ENCODE peak calls at places on chromosome 22, in nine cellular contexts. One of them, this sample, is unnamed.
A peak's percentile ranks its signal among the peaks of the same experiment; 100 is the strongest.

GRCh38 chr22:39241632-39242388 is 3.0 kb downstream of the PDGFB start:
- DNase-seq in CD8-positive, alpha-beta memory T cell: peak; percentile 87
- DNase-seq in uterus: no peak
- DNase-seq in HCT116: no peak
- DNase-seq in gastrocnemius medialis: no peak
- DNase-seq in HL-60: no peak
- DNase-seq in AG04450: no peak
- DNase-seq in right lobe of liver: no peak
- DNase-seq in transverse colon: no peak
- DNase-seq in this sample: no peak

GRCh38 chr22:40019100-40019499 is 24.3 kb downstream of the FAM83F start:
- DNase-seq in CD8-positive, alpha-beta memory T cell: no peak
- DNase-seq in uterus: no peak
- DNase-seq in HCT116: no peak
- DNase-seq in gastrocnemius medialis: no peak
- DNase-seq in HL-60: no peak
- DNase-seq in AG04450: no peak
- DNase-seq in right lobe of liver: no peak
- DNase-seq in transverse colon: no peak
- DNase-seq in this sample: no peak

GRCh38 chr22:30427871-30428270 is 2.3 kb downstream of the MTFP1 start:
- DNase-seq in CD8-positive, alpha-beta memory T cell: no peak
- DNase-seq in uterus: no peak
- DNase-seq in HCT116: no peak
- DNase-seq in gastrocnemius medialis: no peak
- DNase-seq in HL-60: no peak
- DNase-seq in AG04450: no peak
- DNase-seq in right lobe of liver: peak; percentile 12
- DNase-seq in transverse colon: no peak
- DNase-seq in this sample: no peak

GRCh38 chr22:49884503-49885260 is 31.0 kb downstream of the ZBED4 start:
- DNase-seq in CD8-positive, alpha-beta memory T cell: no peak
- DNase-seq in uterus: no peak
- DNase-seq in HCT116: no peak
- DNase-seq in gastrocnemius medialis: no peak
- DNase-seq in HL-60: no peak
- DNase-seq in AG04450: no peak
- DNase-seq in right lobe of liver: no peak
- DNase-seq in transverse colon: no peak
- DNase-seq in this sample: no peak

GRCh38 chr22:27866136-27867091 is 52.6 kb downstream of the PITPNB start:
- DNase-seq in CD8-positive, alpha-beta memory T cell: no peak
- DNase-seq in uterus: peak; percentile 61
- DNase-seq in HCT116: no peak
- DNase-seq in gastrocnemius medialis: peak; percentile 63
- DNase-seq in HL-60: peak; percentile 10
- DNase-seq in AG04450: peak; percentile 94
- DNase-seq in right lobe of liver: no peak
- DNase-seq in transverse colon: no peak
- DNase-seq in this sample: no peak

GRCh38 chr22:37968452-37969251 is 15.2 kb downstream of the POLR2F start:
- DNase-seq in CD8-positive, alpha-beta memory T cell: no peak
- DNase-seq in uterus: no peak
- DNase-seq in HCT116: no peak
- DNase-seq in gastrocnemius medialis: no peak
- DNase-seq in HL-60: no peak
- DNase-seq in AG04450: no peak
- DNase-seq in right lobe of liver: no peak
- DNase-seq in transverse colon: no peak
- DNase-seq in this sample: no peak

GRCh38 chr22:46499798-46500174 is 37.6 kb downstream of the CELSR1 start:
- DNase-seq in CD8-positive, alpha-beta memory T cell: no peak
- DNase-seq in uterus: no peak
- DNase-seq in HCT116: no peak
- DNase-seq in gastrocnemius medialis: no peak
- DNase-seq in HL-60: no peak
- DNase-seq in AG04450: no peak
- DNase-seq in right lobe of liver: no peak
- DNase-seq in transverse colon: no peak
- DNase-seq in this sample: no peak

GRCh38 chr22:29722151-29722550 is 2.3 kb downstream of the CABP7 start:
- DNase-seq in CD8-positive, alpha-beta memory T cell: no peak
- DNase-seq in uterus: no peak
- DNase-seq in HCT116: no peak
- DNase-seq in gastrocnemius medialis: no peak
- DNase-seq in HL-60: no peak
- DNase-seq in AG04450: no peak
- DNase-seq in right lobe of liver: no peak
- DNase-seq in transverse colon: no peak
- DNase-seq in this sample: no peak

GRCh38 chr22:46652930-46653331 is 32.7 kb downstream of the GRAMD4 start:
- DNase-seq in CD8-positive, alpha-beta memory T cell: no peak
- DNase-seq in uterus: peak; percentile 37
- DNase-seq in HCT116: no peak
- DNase-seq in gastrocnemius medialis: no peak
- DNase-seq in HL-60: no peak
- DNase-seq in AG04450: no peak
- DNase-seq in right lobe of liver: no peak
- DNase-seq in transverse colon: no peak
- DNase-seq in this sample: no peak

GRCh38 chr22:44496305-44496704 is 1.7 kb downstream of the RTL6 start:
- DNase-seq in CD8-positive, alpha-beta memory T cell: no peak
- DNase-seq in uterus: no peak
- DNase-seq in HCT116: no peak
- DNase-seq in gastrocnemius medialis: no peak
- DNase-seq in HL-60: no peak
- DNase-seq in AG04450: no peak
- DNase-seq in right lobe of liver: no peak
- DNase-seq in transverse colon: no peak
- DNase-seq in this sample: no peak

GRCh38 chr22:42388130-42388797 is 43.9 kb downstream of the NFAM1 start:
- DNase-seq in CD8-positive, alpha-beta memory T cell: no peak
- DNase-seq in uterus: no peak
- DNase-seq in HCT116: no peak
- DNase-seq in gastrocnemius medialis: no peak
- DNase-seq in HL-60: no peak
- DNase-seq in AG04450: no peak
- DNase-seq in right lobe of liver: no peak
- DNase-seq in transverse colon: no peak
- DNase-seq in this sample: no peak

GRCh38 chr22:27650985-27651384 is 150.6 kb downstream of the MN1 start:
- DNase-seq in CD8-positive, alpha-beta memory T cell: no peak
- DNase-seq in uterus: no peak
- DNase-seq in HCT116: no peak
- DNase-seq in gastrocnemius medialis: no peak
- DNase-seq in HL-60: no peak
- DNase-seq in AG04450: no peak
- DNase-seq in right lobe of liver: no peak
- DNase-seq in transverse colon: no peak
- DNase-seq in this sample: no peak

GRCh38 chr22:44118645-44119315 is 61.9 kb upstream of the PARVG start:
- DNase-seq in CD8-positive, alpha-beta memory T cell: no peak
- DNase-seq in uterus: no peak
- DNase-seq in HCT116: no peak
- DNase-seq in gastrocnemius medialis: no peak
- DNase-seq in HL-60: no peak
- DNase-seq in AG04450: no peak
- DNase-seq in right lobe of liver: no peak
- DNase-seq in transverse colon: no peak
- DNase-seq in this sample: no peak

GRCh38 chr22:49497266-49497665 is 330.4 kb downstream of the BRD1 start:
- DNase-seq in CD8-positive, alpha-beta memory T cell: no peak
- DNase-seq in uterus: no peak
- DNase-seq in HCT116: peak; percentile 22
- DNase-seq in gastrocnemius medialis: no peak
- DNase-seq in HL-60: no peak
- DNase-seq in AG04450: no peak
- DNase-seq in right lobe of liver: no peak
- DNase-seq in transverse colon: no peak
- DNase-seq in this sample: no peak

GRCh38 chr22:46045459-46046298 is 68.7 kb upstream of the WNT7B start:
- DNase-seq in CD8-positive, alpha-beta memory T cell: no peak
- DNase-seq in uterus: peak; percentile 32
- DNase-seq in HCT116: no peak
- DNase-seq in gastrocnemius medialis: peak; percentile 79
- DNase-seq in HL-60: no peak
- DNase-seq in AG04450: no peak
- DNase-seq in right lobe of liver: peak; percentile 81
- DNase-seq in transverse colon: peak; percentile 17
- DNase-seq in this sample: no peak

GRCh38 chr22:20819471-20819870 is 39.1 kb downstream of the PI4KA start:
- DNase-seq in CD8-positive, alpha-beta memory T cell: no peak
- DNase-seq in uterus: no peak
- DNase-seq in HCT116: no peak
- DNase-seq in gastrocnemius medialis: no peak
- DNase-seq in HL-60: no peak
- DNase-seq in AG04450: no peak
- DNase-seq in right lobe of liver: no peak
- DNase-seq in transverse colon: no peak
- DNase-seq in this sample: no peak

GRCh38 chr22:45036154-45036553 is 26.3 kb upstream of the PHF21B start:
- DNase-seq in CD8-positive, alpha-beta memory T cell: no peak
- DNase-seq in uterus: peak; percentile 23
- DNase-seq in HCT116: no peak
- DNase-seq in gastrocnemius medialis: no peak
- DNase-seq in HL-60: no peak
- DNase-seq in AG04450: no peak
- DNase-seq in right lobe of liver: no peak
- DNase-seq in transverse colon: no peak
- DNase-seq in this sample: no peak

GRCh38 chr22:35544189-35544588 is 3.6 kb downstream of the RASD2 start:
- DNase-seq in CD8-positive, alpha-beta memory T cell: no peak
- DNase-seq in uterus: no peak
- DNase-seq in HCT116: no peak
- DNase-seq in gastrocnemius medialis: no peak
- DNase-seq in HL-60: no peak
- DNase-seq in AG04450: no peak
- DNase-seq in right lobe of liver: no peak
- DNase-seq in transverse colon: no peak
- DNase-seq in this sample: no peak
- H3K27ac ChIP-seq in CD8-positive, alpha-beta memory T cell: no peak overlapping the region
- H3K27ac ChIP-seq in uterus: no peak overlapping the region
- H3K27ac ChIP-seq in HCT116: no peak overlapping the region
- H3K27ac ChIP-seq in gastrocnemius medialis: peak overlapping the region; percentile 85
- H3K27ac ChIP-seq in HL-60: no peak overlapping the region
- H3K27ac ChIP-seq in AG04450: no peak overlapping the region
- H3K27ac ChIP-seq in right lobe of liver: no peak overlapping the region
- H3K27ac ChIP-seq in transverse colon: no peak overlapping the region
- H3K27ac ChIP-seq in this sample: no peak overlapping the region

DNA sequence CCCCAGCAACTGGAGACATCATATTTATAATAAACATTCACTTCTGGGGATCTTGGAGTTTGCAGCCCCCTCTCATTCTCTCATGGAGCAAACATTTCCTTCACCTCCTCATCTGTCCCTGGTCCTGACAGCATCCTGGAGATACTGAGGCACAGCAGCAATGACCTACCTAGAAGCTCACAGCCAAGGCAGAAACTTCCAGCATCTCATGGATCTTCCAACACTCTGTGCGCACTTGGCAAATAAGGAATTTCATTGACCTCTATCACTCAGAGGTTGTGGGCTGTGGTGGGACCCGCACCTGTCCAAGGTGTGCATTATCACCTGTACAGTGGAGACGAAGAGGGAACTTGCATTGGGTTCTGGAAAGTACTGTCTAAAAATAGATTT is 109.8 kb downstream of the GGTLC2 start:
- DNase-seq in CD8-positive, alpha-beta memory T cell: no peak
- DNase-seq in uterus: no peak
- DNase-seq in HCT116: no peak
- DNase-seq in gastrocnemius medialis: no peak
- DNase-seq in HL-60: no peak
- DNase-seq in AG04450: no peak
- DNase-seq in right lobe of liver: no peak
- DNase-seq in transverse colon: no peak
- DNase-seq in this sample: no peak
- H3K27ac ChIP-seq in CD8-positive, alpha-beta memory T cell: no peak overlapping the region
- H3K27ac ChIP-seq in uterus: no peak overlapping the region
- H3K27ac ChIP-seq in HCT116: no peak overlapping the region
- H3K27ac ChIP-seq in gastrocnemius medialis: no peak overlapping the region
- H3K27ac ChIP-seq in HL-60: no peak overlapping the region
- H3K27ac ChIP-seq in AG04450: no peak overlapping the region
- H3K27ac ChIP-seq in right lobe of liver: no peak overlapping the region
- H3K27ac ChIP-seq in transverse colon: no peak overlapping the region
- H3K27ac ChIP-seq in this sample: no peak overlapping the region

DNA sequence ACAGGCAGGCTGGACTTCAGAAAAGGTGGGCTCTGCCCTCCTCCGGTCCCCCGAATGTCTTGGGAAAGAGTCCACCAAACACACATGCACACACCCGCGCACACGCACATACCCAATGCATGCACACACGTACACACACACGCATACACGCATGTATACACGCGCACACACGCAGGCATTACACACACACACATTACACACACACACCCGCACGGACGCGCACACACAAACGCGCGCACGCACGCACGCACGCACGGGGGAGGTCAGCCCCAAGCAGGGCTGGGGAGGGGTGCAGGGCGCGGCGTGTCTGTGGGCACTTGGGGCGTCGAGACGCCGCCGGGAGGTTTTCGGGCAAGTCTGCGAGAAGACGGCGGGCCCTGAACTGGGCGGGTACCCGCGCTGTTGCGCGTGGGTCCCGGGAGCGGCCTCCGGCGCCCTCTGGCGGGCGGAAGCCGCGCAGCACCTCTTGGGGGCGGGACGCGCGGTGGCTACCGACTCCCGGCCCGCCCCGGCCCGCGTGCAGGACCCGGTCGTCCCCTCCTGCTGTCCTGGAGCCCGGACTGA is 3.5 kb downstream of the SEPTIN5 start:
- DNase-seq in CD8-positive, alpha-beta memory T cell: peak; percentile 76
- DNase-seq in uterus: peak; percentile 86
- DNase-seq in HCT116: no peak
- DNase-seq in gastrocnemius medialis: peak; percentile 60
- DNase-seq in HL-60: peak; percentile 66
- DNase-seq in AG04450: peak; percentile 7
- DNase-seq in right lobe of liver: peak; percentile 81
- DNase-seq in transverse colon: peak; percentile 77
- DNase-seq in this sample: peak; percentile 74
- H3K27ac ChIP-seq in CD8-positive, alpha-beta memory T cell: peak overlapping the region; percentile 72
- H3K27ac ChIP-seq in uterus: peak overlapping the region; percentile 56
- H3K27ac ChIP-seq in HCT116: peak overlapping the region; percentile 84
- H3K27ac ChIP-seq in gastrocnemius medialis: no peak overlapping the region
- H3K27ac ChIP-seq in HL-60: no peak overlapping the region
- H3K27ac ChIP-seq in AG04450: no peak overlapping the region
- H3K27ac ChIP-seq in right lobe of liver: no peak overlapping the region
- H3K27ac ChIP-seq in transverse colon: peak overlapping the region; percentile 51
- H3K27ac ChIP-seq in this sample: peak overlapping the region; percentile 88

DNA sequence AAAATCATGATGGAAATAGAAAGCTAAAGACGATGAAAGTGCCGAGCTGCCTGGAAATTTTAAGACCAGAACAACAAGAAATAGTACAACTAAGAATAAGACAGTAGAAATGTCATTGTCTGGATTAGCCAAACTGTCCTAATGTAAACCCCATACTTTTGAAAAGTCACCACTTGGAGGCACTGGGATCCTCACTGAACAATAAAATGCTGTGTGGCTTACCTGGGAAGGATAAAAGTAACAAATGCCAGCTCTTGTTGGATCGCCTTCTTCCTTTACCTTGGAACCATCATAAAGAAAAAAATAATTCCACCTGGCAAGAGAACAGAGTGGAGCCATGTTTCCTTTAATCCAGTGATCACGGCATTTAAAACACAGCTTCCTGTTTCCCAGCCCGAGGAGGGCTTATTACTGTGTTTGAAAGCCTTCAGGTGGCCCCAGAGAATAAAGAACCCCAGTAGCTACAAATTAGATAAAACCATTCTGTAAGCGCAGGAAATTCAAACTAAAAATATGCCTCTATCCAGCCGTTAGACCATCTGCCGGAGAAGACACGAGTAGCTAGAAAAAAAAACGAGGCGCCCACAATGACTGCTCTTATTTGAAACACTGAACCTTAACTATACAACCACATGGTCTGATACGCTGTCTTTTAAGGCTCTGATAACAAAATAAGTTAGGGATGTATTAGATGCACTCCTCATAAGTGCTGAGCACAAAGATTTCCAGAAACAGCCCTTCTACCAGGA is 4.4 kb downstream of the HPS4 start:
- DNase-seq in CD8-positive, alpha-beta memory T cell: no peak
- DNase-seq in uterus: no peak
- DNase-seq in HCT116: no peak
- DNase-seq in gastrocnemius medialis: no peak
- DNase-seq in HL-60: no peak
- DNase-seq in AG04450: no peak
- DNase-seq in right lobe of liver: no peak
- DNase-seq in transverse colon: no peak
- DNase-seq in this sample: no peak
- H3K27ac ChIP-seq in CD8-positive, alpha-beta memory T cell: peak overlapping the region; percentile 30
- H3K27ac ChIP-seq in uterus: peak overlapping the region; percentile 24
- H3K27ac ChIP-seq in HCT116: no peak overlapping the region
- H3K27ac ChIP-seq in gastrocnemius medialis: peak overlapping the region; percentile 29
- H3K27ac ChIP-seq in HL-60: peak overlapping the region; percentile 91
- H3K27ac ChIP-seq in AG04450: no peak overlapping the region
- H3K27ac ChIP-seq in right lobe of liver: peak overlapping the region; percentile 49
- H3K27ac ChIP-seq in transverse colon: peak overlapping the region; percentile 77
- H3K27ac ChIP-seq in this sample: no peak overlapping the region